ENCODE peak calls at places on chromosomes 11 and 22, in five cellular contexts. L, Y, S, J and Q are unnamed samples.

GRCh38 chr11:120561286-120561685 is 49.7 kb downstream of the GRIK4 start:
- DNase-seq in L (no peak), Y (no peak), S (no peak), J (no peak), Q (no peak)

GRCh38 chr11:112519749-112520148 is 259.1 kb upstream of the PLET1 start:
- DNase-seq in Y (no peak), S (no peak), L (no peak), J (no peak), Q (no peak)

GRCh38 chr11:126914941-126915340 is 85.6 kb downstream of the KIRREL3 start:
- DNase-seq in Y (no peak), S (no peak), J (no peak), L (peak), Q (no peak)

GRCh38 chr22:24977370-24978230 is 25.1 kb downstream of the KIAA1671 start:
- DNase-seq in L (no peak), J (no peak), S (peak), Y (peak), Q (no peak)

GRCh38 chr22:46622081-46622521 is 1.9 kb downstream of the GRAMD4 start:
- DNase-seq in L (no peak), S (no peak), J (peak), Y (no peak), Q (no peak)

GRCh38 chr22:19607198-19608113 is 83.2 kb upstream of the CLDN5 start:
- DNase-seq in S (no peak), J (no peak), L (no peak), Y (no peak), Q (peak)

GRCh38 chr22:41812805-41813545 is 12.5 kb downstream of the CCDC134 start:
- DNase-seq in L (no peak), S (no peak), Y (no peak), J (no peak), Q (no peak)

GRCh38 chr22:29311468-29312217 is 3.9 kb downstream of the RASL10A start:
- DNase-seq in S (no peak), L (no peak), J (no peak), Y (no peak), Q (no peak)

GRCh38 chr11:10444725-10445286 is 10.3 kb upstream of the AMPD3 start:
- DNase-seq in J (no peak), L (no peak), S (no peak), Y (no peak), Q (peak)